ENCODE peak calls at places on chromosomes 1 and 21, in seven cellular contexts. T is K562, P is tibial nerve, L is pancreas, O is PC-3, G is choroid plexus epithelial cell, B is NB4. A is an unnamed sample.

GRCh38 chr1:1212780-1213152 is 1.2 kb downstream of the TNFRSF4 start:
- DNase-seq in G (no peak), T (no peak), O (no peak), L (no peak), B (peak; percentile 90), P (no peak), A (no peak)

GRCh38 chr1:38651669-38652068 is 207.9 kb downstream of the RRAGC start:
- DNase-seq in G (no peak), P (no peak), T (no peak), B (no peak), L (no peak), O (no peak), A (no peak)

GRCh38 chr1:88701275-88701674 is 17.2 kb downstream of the PKN2 start:
- DNase-seq in L (no peak), P (no peak), T (no peak), B (peak; percentile 76), G (no peak), O (no peak), A (peak; percentile 47)

GRCh38 chr21:42108941-42109340 is 37.8 kb downstream of the UMODL1 start:
- DNase-seq in B (no peak), G (no peak), L (no peak), T (no peak), P (no peak), O (no peak), A (no peak)

GRCh38 chr1:178188306-178188705 is 94.4 kb downstream of the RASAL2 start:
- DNase-seq in O (no peak), L (no peak), G (no peak), P (no peak), B (no peak), T (no peak), A (no peak)

GRCh38 chr1:64687725-64688285 is 57.1 kb upstream of the RAVER2 start:
- DNase-seq in T (no peak), G (peak; percentile 46), L (no peak), B (peak; percentile 51), P (peak; percentile 41), O (peak; percentile 56), A (no peak)

GRCh38 chr1:28680141-28680540 is 11.6 kb downstream of the GMEB1 start:
- DNase-seq in P (no peak), B (no peak), T (no peak), O (no peak), L (no peak), G (peak; percentile 23), A (no peak)

GRCh38 chr1:45914836-45915235 is 111.4 kb downstream of the MAST2 start:
- DNase-seq in O (no peak), L (no peak), T (no peak), G (no peak), B (no peak), P (no peak), A (no peak)

GRCh38 chr1:69982992-69983391 is 222.4 kb downstream of the LRRC40 start:
- DNase-seq in P (no peak), L (no peak), O (peak; percentile 73), G (peak; percentile 50), B (no peak), T (no peak), A (no peak)

GRCh38 chr1:228956864-228957263 is 221.6 kb downstream of the RHOU start:
- DNase-seq in P (no peak), G (no peak), O (no peak), T (no peak), B (no peak), L (no peak), A (no peak)

GRCh38 chr21:43984905-43985689 is 27.0 kb upstream of the TRAPPC10 start:
- DNase-seq in O (no peak), B (no peak), T (no peak), G (peak; percentile 40), L (no peak), P (no peak), A (peak; percentile 22)

GRCh38 chr1:184330884-184331283 is 55.9 kb upstream of the C1orf21 start:
- DNase-seq in O (no peak), T (no peak), P (no peak), B (no peak), L (no peak), G (no peak), A (no peak)

GRCh38 chr1:215888159-215888558 is 321.1 kb downstream of the KCTD3 start:
- DNase-seq in L (no peak), P (no peak), O (peak; percentile 61), B (no peak), T (no peak), G (peak; percentile 1), A (peak; percentile 19)

GRCh38 chr1:219958875-219959417 is 30.6 kb upstream of the SLC30A10 start:
- DNase-seq in O (peak; percentile 58), G (no peak), B (no peak), T (no peak), L (no peak), P (no peak), A (no peak)

GRCh38 chr1:39406533-39407478 is 84.6 kb upstream of the BMP8A start:
- DNase-seq in O (no peak), L (no peak), G (peak; percentile 74), P (no peak), T (no peak), B (no peak), A (no peak)

GRCh38 chr1:12196641-12197482 is 30.1 kb downstream of the TNFRSF1B start:
- DNase-seq in T (no peak), G (no peak), L (no peak), O (no peak), B (peak; percentile 93), P (peak; percentile 35), A (no peak)

GRCh38 chr1:154404511-154404931 is 622 bp upstream of the IL6R start:
- DNase-seq in B (peak; percentile 70), T (no peak), O (no peak), G (no peak), P (no peak), L (peak; percentile 18), A (peak; percentile 55)

GRCh38 chr1:7679873-7680790 is 91.0 kb upstream of the VAMP3 start:
- DNase-seq in P (no peak), T (peak; percentile 46), O (no peak), B (peak; percentile 42), G (peak; percentile 23), L (peak; percentile 26), A (peak; percentile 23)

DNA sequence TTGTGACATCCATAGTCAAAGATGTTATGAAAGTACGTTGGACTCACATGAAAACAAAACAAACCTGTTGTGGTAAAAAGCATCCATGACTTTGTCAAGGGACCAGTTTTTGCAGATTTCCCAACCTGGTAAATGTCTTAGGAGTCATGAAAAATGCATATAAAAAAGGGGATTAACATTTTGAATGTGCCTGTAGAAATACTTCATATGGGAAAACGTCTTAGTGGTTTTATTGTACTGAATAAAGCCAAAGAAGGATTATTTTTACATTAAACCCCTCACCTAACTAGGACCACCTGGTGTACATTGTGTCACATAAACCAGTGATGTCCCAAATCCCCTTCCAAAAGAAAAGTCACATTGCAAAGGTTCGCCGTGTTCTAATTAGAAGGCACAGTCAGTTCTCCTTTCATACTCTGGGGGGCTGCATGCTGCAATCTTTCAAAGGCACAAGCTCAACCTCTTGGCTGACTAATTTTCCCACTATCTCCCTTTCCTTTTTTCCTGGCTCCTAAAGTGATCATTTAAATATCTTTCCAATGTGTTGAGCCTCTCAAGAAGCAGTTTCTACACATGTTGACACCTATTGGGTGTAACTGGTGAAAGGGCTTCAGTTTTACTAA is 119.8 kb upstream of the SPAG17 start:
- DNase-seq in L (no peak), O (peak; percentile 31), B (peak; percentile 7), T (no peak), G (peak; percentile 53), P (no peak), A (peak; percentile 18)
- TF ChIP-seq CTCF in L (peak; percentile 28), O (peak; percentile 61), B (peak; percentile 20), T (peak; percentile 7), G (peak; percentile 75), P (no peak), A (peak; percentile 52)

GRCh38 chr1:32611859-32612188 is 38.5 kb downstream of the ZBTB8OS start:
- DNase-seq in O (no peak), P (no peak), T (no peak), G (no peak), B (no peak), L (no peak), A (no peak)
- H3K4me3 ChIP-seq in O (peak overlapping the region; percentile 89), P (peak overlapping the region; percentile 17), T (no peak overlapping the region), G (peak overlapping the region; percentile 64), B (no peak overlapping the region), L (peak overlapping the region; percentile 22), A (peak overlapping the region; percentile 31)

GRCh38 chr1:242062271-242062670 is 63.4 kb upstream of the MAP1LC3C start:
- DNase-seq in G (no peak), L (no peak), P (no peak), O (no peak), T (no peak), B (no peak), A (no peak)

GRCh38 chr1:242059976-242060375 is 61.1 kb upstream of the MAP1LC3C start:
- DNase-seq in O (no peak), G (no peak), B (no peak), T (no peak), P (no peak), L (no peak), A (no peak)

DNA sequence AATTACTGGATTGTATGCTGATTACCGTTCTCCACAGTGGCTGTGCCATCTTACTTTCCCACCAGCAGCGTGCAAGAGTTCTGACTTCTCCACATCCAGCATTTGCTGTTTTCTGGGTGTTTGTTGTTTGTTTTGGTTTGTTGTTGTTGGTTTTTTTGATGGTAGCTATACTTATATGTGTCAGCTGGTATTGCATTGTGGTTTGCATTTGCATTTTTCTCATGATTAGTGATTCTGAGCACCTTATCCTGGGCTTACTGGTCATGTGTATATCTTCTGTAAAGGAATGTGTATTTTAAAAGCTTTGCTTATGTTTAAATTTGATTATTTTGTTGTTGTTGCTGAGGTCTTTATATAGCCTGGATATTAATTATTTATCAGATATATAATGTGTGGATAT is 66.9 kb upstream of the MAP1LC3C start:
- DNase-seq in G (no peak), B (no peak), T (no peak), P (no peak), L (no peak), O (no peak), A (peak; percentile 22)
- TF ChIP-seq CTCF in G (no peak), B (no peak), T (no peak), P (no peak), L (no peak), O (no peak), A (no peak)

GRCh38 chr1:2350911-2351655 is 40.3 kb downstream of the MORN1 start:
- DNase-seq in B (no peak), T (no peak), L (no peak), P (no peak), G (no peak), O (no peak), A (no peak)

GRCh38 chr1:2351723-2352122 is 39.6 kb downstream of the MORN1 start:
- DNase-seq in L (no peak), B (no peak), T (no peak), G (no peak), O (no peak), P (no peak), A (no peak)

GRCh38 chr1:2348346-2349275 is 42.7 kb downstream of the MORN1 start:
- DNase-seq in G (no peak), B (no peak), L (no peak), T (no peak), O (no peak), P (no peak), A (no peak)

GRCh38 chr1:2350486-2350885 is 40.9 kb downstream of the MORN1 start:
- DNase-seq in G (no peak), P (no peak), T (no peak), O (no peak), L (no peak), B (no peak), A (no peak)

DNA sequence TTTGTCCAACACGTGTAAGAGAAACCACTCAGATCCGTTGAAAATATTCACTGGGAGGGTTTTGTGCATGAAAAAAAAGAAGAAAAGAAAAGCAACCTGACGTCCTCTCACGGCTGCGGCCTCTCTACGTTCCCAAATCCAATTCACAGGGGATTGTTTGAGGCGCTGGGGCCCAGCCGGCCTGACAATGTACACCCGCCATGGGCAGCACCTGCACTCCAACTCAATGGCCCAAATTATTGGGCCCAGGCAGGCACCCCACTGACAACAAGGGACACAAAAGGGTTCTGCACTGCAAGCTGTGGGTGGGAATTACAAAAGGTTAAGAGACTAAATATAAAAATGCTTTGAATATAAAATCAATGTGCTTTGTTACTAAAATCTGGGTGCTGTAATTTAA is 41.5 kb downstream of the MORN1 start:
- DNase-seq in L (no peak), G (no peak), T (no peak), O (no peak), B (no peak), P (no peak), A (no peak)
- H3K4me3 ChIP-seq in L (no peak overlapping the region), G (no peak overlapping the region), T (no peak overlapping the region), O (no peak overlapping the region), B (no peak overlapping the region), P (no peak overlapping the region), A (no peak overlapping the region)